ENCODE peak calls at places on chromosomes 4 and X, in five cellular contexts. One of them, this sample, is unnamed.

GRCh38 chr4:163404570-163404969 is 60.9 kb downstream of the NPY5R start:
- DNase-seq in H1: no peak
- DNase-seq in IMR-90: no peak
- DNase-seq in H9: no peak
- DNase-seq in mesenchymal stem cell: no peak
- DNase-seq in this sample: no peak

GRCh38 chr4:38132843-38133662 is 172.9 kb downstream of the PTTG2 start:
- DNase-seq in IMR-90: no peak
- DNase-seq in H9: no peak
- DNase-seq in mesenchymal stem cell: peak
- DNase-seq in H1: no peak
- DNase-seq in this sample: no peak

GRCh38 chr4:5048721-5049120 is 2.6 kb upstream of the STK32B start:
- DNase-seq in mesenchymal stem cell: no peak
- DNase-seq in H1: no peak
- DNase-seq in IMR-90: no peak
- DNase-seq in H9: no peak
- DNase-seq in this sample: no peak

GRCh38 chrX:34655496-34656258 is 1.4 kb downstream of the TMEM47 start:
- DNase-seq in IMR-90: no peak
- DNase-seq in H9: no peak
- DNase-seq in mesenchymal stem cell: peak
- DNase-seq in H1: no peak
- DNase-seq in this sample: no peak

GRCh38 chrX:40383360-40383759 is 197.4 kb upstream of the ATP6AP2 start:
- DNase-seq in mesenchymal stem cell: no peak
- DNase-seq in H1: no peak
- DNase-seq in H9: peak
- DNase-seq in IMR-90: no peak
- DNase-seq in this sample: no peak

GRCh38 chrX:135625995-135626394 is 87.4 kb upstream of the CT45A1 start:
- DNase-seq in H1: no peak
- DNase-seq in mesenchymal stem cell: peak
- DNase-seq in H9: no peak
- DNase-seq in IMR-90: no peak
- DNase-seq in this sample: no peak

GRCh38 chr4:8210631-8211030 is 11.5 kb downstream of the SH3TC1 start:
- DNase-seq in H9: no peak
- DNase-seq in mesenchymal stem cell: no peak
- DNase-seq in H1: no peak
- DNase-seq in IMR-90: no peak
- DNase-seq in this sample: no peak

GRCh38 chr4:133910165-133910564 is 291.4 kb downstream of the PABPC4L start:
- DNase-seq in IMR-90: no peak
- DNase-seq in H9: no peak
- DNase-seq in mesenchymal stem cell: no peak
- DNase-seq in H1: no peak
- DNase-seq in this sample: no peak

GRCh38 chr4:74365761-74366160 is 816 bp downstream of the EREG start:
- DNase-seq in IMR-90: no peak
- DNase-seq in H1: no peak
- DNase-seq in mesenchymal stem cell: peak
- DNase-seq in H9: peak
- DNase-seq in this sample: peak

GRCh38 chr4:185849543-185850185 is 37.7 kb upstream of the SORBS2 start:
- DNase-seq in H9: no peak
- DNase-seq in IMR-90: no peak
- DNase-seq in H1: no peak
- DNase-seq in mesenchymal stem cell: no peak
- DNase-seq in this sample: no peak

GRCh38 chr4:152972821-152973613 is 36.9 kb downstream of the FHDC1 start:
- DNase-seq in H9: peak
- DNase-seq in H1: no peak
- DNase-seq in IMR-90: peak
- DNase-seq in mesenchymal stem cell: peak
- DNase-seq in this sample: no peak

GRCh38 chr4:155692990-155693659 is 26.5 kb downstream of the GUCY1A1 start:
- DNase-seq in IMR-90: no peak
- DNase-seq in mesenchymal stem cell: no peak
- DNase-seq in H1: no peak
- DNase-seq in H9: no peak
- DNase-seq in this sample: no peak

GRCh38 chr4:40940317-40940720 is 190.6 kb downstream of the NSUN7 start:
- DNase-seq in IMR-90: no peak
- DNase-seq in mesenchymal stem cell: no peak
- DNase-seq in H1: no peak
- DNase-seq in H9: no peak
- DNase-seq in this sample: no peak

GRCh38 chr4:176066757-176067156 is 1.1 kb downstream of the WDR17 start:
- DNase-seq in IMR-90: no peak
- DNase-seq in H1: no peak
- DNase-seq in mesenchymal stem cell: no peak
- DNase-seq in H9: no peak
- DNase-seq in this sample: no peak

GRCh38 chr4:147542229-147542990 is 61.5 kb downstream of the EDNRA start:
- DNase-seq in IMR-90: no peak
- DNase-seq in H9: no peak
- DNase-seq in H1: no peak
- DNase-seq in mesenchymal stem cell: no peak
- DNase-seq in this sample: no peak

GRCh38 chr4:152605641-152606304 is 69.9 kb upstream of the FBXW7 start:
- DNase-seq in mesenchymal stem cell: peak
- DNase-seq in H9: no peak
- DNase-seq in H1: no peak
- DNase-seq in IMR-90: peak
- DNase-seq in this sample: no peak

GRCh38 chr4:27360651-27361347 is 500.2 kb downstream of the STIM2 start:
- DNase-seq in IMR-90: peak
- DNase-seq in H1: peak
- DNase-seq in H9: no peak
- DNase-seq in mesenchymal stem cell: peak
- DNase-seq in this sample: peak

GRCh38 chrX:124433186-124433585 is 86.8 kb downstream of the SH2D1A start:
- DNase-seq in H9: no peak
- DNase-seq in IMR-90: no peak
- DNase-seq in mesenchymal stem cell: no peak
- DNase-seq in H1: no peak
- DNase-seq in this sample: no peak

GRCh38 chr4:19380600-19380999 is 871.1 kb upstream of the SLIT2 start:
- DNase-seq in mesenchymal stem cell: peak
- DNase-seq in IMR-90: peak
- DNase-seq in H1: no peak
- DNase-seq in H9: no peak
- DNase-seq in this sample: no peak

GRCh38 chr4:6342530-6343293 is 73.1 kb downstream of the WFS1 start:
- DNase-seq in mesenchymal stem cell: no peak
- DNase-seq in IMR-90: peak
- DNase-seq in H1: no peak
- DNase-seq in H9: no peak
- DNase-seq in this sample: no peak

GRCh38 chr4:47315346-47315745 is 148.2 kb downstream of the COMMD8 start:
- DNase-seq in H9: no peak
- DNase-seq in H1: no peak
- DNase-seq in mesenchymal stem cell: peak
- DNase-seq in IMR-90: peak
- DNase-seq in this sample: no peak

GRCh38 chr4:176799653-176800052 is 6.9 kb upstream of the VEGFC start:
- DNase-seq in IMR-90: no peak
- DNase-seq in H1: no peak
- DNase-seq in mesenchymal stem cell: no peak
- DNase-seq in H9: no peak
- DNase-seq in this sample: no peak

GRCh38 chrX:13078739-13079444 is 34.5 kb upstream of the FAM9C start:
- DNase-seq in mesenchymal stem cell: peak
- DNase-seq in IMR-90: peak
- DNase-seq in H1: no peak
- DNase-seq in H9: no peak
- DNase-seq in this sample: no peak

GRCh38 chrX:4710618-4711433 is 997.4 kb upstream of the PRKX start:
- DNase-seq in mesenchymal stem cell: no peak
- DNase-seq in IMR-90: no peak
- DNase-seq in H9: peak
- DNase-seq in H1: no peak
- DNase-seq in this sample: no peak

GRCh38 chr4:151658959-151659593 is 101.7 kb downstream of the GATB start:
- DNase-seq in mesenchymal stem cell: peak
- DNase-seq in H9: no peak
- DNase-seq in H1: no peak
- DNase-seq in IMR-90: peak
- DNase-seq in this sample: no peak

GRCh38 chrX:45172890-45173289 is 27.8 kb downstream of the DIPK2B start:
- DNase-seq in IMR-90: peak
- DNase-seq in H1: no peak
- DNase-seq in mesenchymal stem cell: peak
- DNase-seq in H9: no peak
- DNase-seq in this sample: no peak

GRCh38 chrX:130114141-130114561 is 3.9 kb upstream of the ELF4 start:
- DNase-seq in H9: no peak
- DNase-seq in mesenchymal stem cell: no peak
- DNase-seq in H1: no peak
- DNase-seq in IMR-90: peak
- DNase-seq in this sample: no peak

GRCh38 chr4:85367815-85368214 is 107.1 kb upstream of the ARHGAP24 start:
- DNase-seq in H9: no peak
- DNase-seq in IMR-90: no peak
- DNase-seq in mesenchymal stem cell: no peak
- DNase-seq in H1: no peak
- DNase-seq in this sample: no peak

GRCh38 chr4:85369703-85370380 is 105.1 kb upstream of the ARHGAP24 start:
- DNase-seq in H1: no peak
- DNase-seq in H9: no peak
- DNase-seq in IMR-90: no peak
- DNase-seq in mesenchymal stem cell: no peak
- DNase-seq in this sample: no peak

GRCh38 chr4:85370400-85371032 is 104.4 kb upstream of the ARHGAP24 start:
- DNase-seq in IMR-90: peak
- DNase-seq in mesenchymal stem cell: peak
- DNase-seq in H1: peak
- DNase-seq in H9: peak
- DNase-seq in this sample: peak

GRCh38 chr4:85368932-85369331 is 106.0 kb upstream of the ARHGAP24 start:
- DNase-seq in H9: no peak
- DNase-seq in H1: no peak
- DNase-seq in IMR-90: no peak
- DNase-seq in mesenchymal stem cell: no peak
- DNase-seq in this sample: no peak

DNA sequence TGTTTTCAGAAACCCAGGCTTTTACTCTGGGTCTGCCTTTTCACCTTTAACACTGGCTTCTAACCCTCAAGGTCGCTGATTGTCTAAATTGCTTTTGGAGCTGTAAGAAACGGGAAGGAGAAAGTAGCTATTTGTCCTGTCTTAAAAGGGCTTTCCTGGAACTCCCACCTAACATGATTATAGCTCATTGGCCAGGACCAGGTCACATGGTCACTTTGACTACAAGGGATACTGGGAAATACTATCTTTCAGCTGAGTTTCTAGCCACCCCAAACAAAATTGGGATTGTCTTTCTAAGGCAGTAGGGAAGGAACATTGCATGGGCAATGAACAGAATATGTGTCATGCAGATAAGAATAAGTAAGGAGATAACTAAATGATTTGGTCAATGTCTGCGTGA is 106.7 kb upstream of the ARHGAP24 start:
- DNase-seq in mesenchymal stem cell: no peak
- DNase-seq in IMR-90: no peak
- DNase-seq in H1: no peak
- DNase-seq in H9: no peak
- DNase-seq in this sample: no peak
- H2BK15ac ChIP-seq in mesenchymal stem cell: no peak
- H2BK15ac ChIP-seq in IMR-90: no peak
- H2BK15ac ChIP-seq in H1: no peak
- H2BK15ac ChIP-seq in H9: no peak
- H2BK15ac ChIP-seq in this sample: no peak

GRCh38 chrX:48489296-48489695 is 13.3 kb downstream of the FTSJ1 start:
- DNase-seq in H1: no peak
- DNase-seq in H9: no peak
- DNase-seq in mesenchymal stem cell: no peak
- DNase-seq in IMR-90: no peak
- DNase-seq in this sample: no peak

GRCh38 chrX:48490661-48491060 is 14.7 kb downstream of the FTSJ1 start:
- DNase-seq in IMR-90: no peak
- DNase-seq in H9: no peak
- DNase-seq in mesenchymal stem cell: no peak
- DNase-seq in H1: no peak
- DNase-seq in this sample: no peak

GRCh38 chrX:48488034-48488433 is 12.0 kb downstream of the FTSJ1 start:
- DNase-seq in H1: no peak
- DNase-seq in mesenchymal stem cell: no peak
- DNase-seq in IMR-90: no peak
- DNase-seq in H9: no peak
- DNase-seq in this sample: no peak

GRCh38 chrX:48489892-48490291 is 13.9 kb downstream of the FTSJ1 start:
- DNase-seq in H9: no peak
- DNase-seq in IMR-90: no peak
- DNase-seq in mesenchymal stem cell: no peak
- DNase-seq in H1: no peak
- DNase-seq in this sample: no peak

GRCh38 chrX:48487362-48487785 is 11.4 kb downstream of the FTSJ1 start:
- DNase-seq in IMR-90: peak
- DNase-seq in H9: no peak
- DNase-seq in mesenchymal stem cell: peak
- DNase-seq in H1: no peak
- DNase-seq in this sample: no peak
- H4K91ac ChIP-seq in IMR-90: peak
- H4K91ac ChIP-seq in H9: no peak
- H4K91ac ChIP-seq in mesenchymal stem cell: no peak
- H4K91ac ChIP-seq in H1: no peak
- H4K91ac ChIP-seq in this sample: no peak

DNA sequence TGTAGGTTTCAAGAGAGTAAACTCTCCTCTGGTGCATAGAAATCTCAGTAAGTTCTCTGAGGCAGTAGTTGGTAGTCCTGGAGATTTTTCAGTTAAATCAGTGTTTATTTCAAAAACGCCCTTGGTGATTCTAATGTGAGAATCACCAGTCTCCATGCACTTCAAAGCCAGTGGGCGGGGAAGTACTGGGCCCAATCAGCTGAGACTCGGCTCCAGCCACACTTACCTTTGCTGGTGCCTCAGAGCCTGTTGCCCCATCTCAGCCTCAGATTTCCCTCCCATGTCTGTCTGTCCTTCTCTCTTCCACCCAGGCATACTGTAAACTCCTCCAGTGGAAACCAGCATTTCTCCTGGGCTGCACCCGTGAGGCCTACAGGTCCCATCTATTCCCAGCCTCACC is 7.4 kb upstream of the MGST2 start:
- DNase-seq in H9: peak
- DNase-seq in IMR-90: no peak
- DNase-seq in mesenchymal stem cell: no peak
- DNase-seq in H1: no peak
- DNase-seq in this sample: no peak
- H2BK15ac ChIP-seq in H9: no peak
- H2BK15ac ChIP-seq in IMR-90: peak
- H2BK15ac ChIP-seq in mesenchymal stem cell: no peak
- H2BK15ac ChIP-seq in H1: no peak
- H2BK15ac ChIP-seq in this sample: no peak

DNA sequence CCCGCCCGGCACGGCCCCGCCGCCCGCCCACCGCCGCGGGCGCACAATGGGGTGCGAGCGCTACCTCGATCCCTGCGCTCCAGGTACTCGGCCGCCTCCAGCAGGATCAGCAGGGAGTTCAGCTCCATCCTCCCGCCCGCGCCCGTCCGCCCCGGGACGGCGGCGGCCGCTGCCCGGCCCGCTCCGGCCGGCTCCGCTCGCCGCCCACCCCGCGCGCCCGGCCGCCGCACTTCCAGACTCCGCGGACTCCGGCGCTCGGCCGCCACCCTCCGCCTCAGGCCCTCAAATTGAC is at the start of gene MXD4:
- DNase-seq in IMR-90: no peak
- DNase-seq in mesenchymal stem cell: no peak
- DNase-seq in H1: no peak
- DNase-seq in H9: no peak
- DNase-seq in this sample: no peak
- H4K91ac ChIP-seq in IMR-90: peak
- H4K91ac ChIP-seq in mesenchymal stem cell: peak
- H4K91ac ChIP-seq in H1: peak
- H4K91ac ChIP-seq in H9: no peak
- H4K91ac ChIP-seq in this sample: peak